ENCODE peak calls at places on chromosomes 4 and X, in five cellular contexts. One of them, this sample, is unnamed.

GRCh38 chr4:128298129-128298758 is 10.6 kb upstream of the PGRMC2 start:
- DNase-seq in heart left ventricle: no peak
- DNase-seq in A549: no peak
- DNase-seq in neural progenitor cell: no peak
- DNase-seq in thoracic aorta: no peak
- DNase-seq in this sample: no peak

GRCh38 chr4:98341309-98341708 is 80.1 kb downstream of the RAP1GDS1 start:
- DNase-seq in heart left ventricle: no peak
- DNase-seq in A549: no peak
- DNase-seq in neural progenitor cell: no peak
- DNase-seq in thoracic aorta: no peak
- DNase-seq in this sample: no peak

GRCh38 chrX:1212532-1212931 is at the start of gene CRLF2:
- DNase-seq in heart left ventricle: no peak
- DNase-seq in A549: peak; percentile 63
- DNase-seq in neural progenitor cell: no peak
- DNase-seq in thoracic aorta: no peak
- DNase-seq in this sample: no peak

GRCh38 chrX:123424546-123424945 is 240.5 kb downstream of the GRIA3 start:
- DNase-seq in heart left ventricle: no peak
- DNase-seq in A549: peak; percentile 5
- DNase-seq in neural progenitor cell: no peak
- DNase-seq in thoracic aorta: no peak
- DNase-seq in this sample: no peak

GRCh38 chrX:123648028-123648810 is 84.6 kb downstream of the THOC2 start:
- DNase-seq in heart left ventricle: no peak
- DNase-seq in A549: peak; percentile 83
- DNase-seq in neural progenitor cell: peak; percentile 71
- DNase-seq in thoracic aorta: no peak
- DNase-seq in this sample: peak; percentile 2

GRCh38 chr4:28868831-28869230 is 1851.3 kb upstream of the PCDH7 start:
- DNase-seq in heart left ventricle: no peak
- DNase-seq in A549: no peak
- DNase-seq in neural progenitor cell: no peak
- DNase-seq in thoracic aorta: no peak
- DNase-seq in this sample: no peak

GRCh38 chr4:115113382-115114106 is at the start of gene NDST4:
- DNase-seq in heart left ventricle: no peak
- DNase-seq in A549: peak; percentile 6
- DNase-seq in neural progenitor cell: peak; percentile 87
- DNase-seq in thoracic aorta: no peak
- DNase-seq in this sample: peak; percentile 93

GRCh38 chr4:108635070-108635655 is 14.8 kb downstream of the RPL34 start:
- DNase-seq in heart left ventricle: no peak
- DNase-seq in A549: no peak
- DNase-seq in neural progenitor cell: no peak
- DNase-seq in thoracic aorta: no peak
- DNase-seq in this sample: no peak

GRCh38 chrX:34653811-34654210 is 3.3 kb downstream of the TMEM47 start:
- DNase-seq in heart left ventricle: no peak
- DNase-seq in A549: no peak
- DNase-seq in neural progenitor cell: peak; percentile 88
- DNase-seq in thoracic aorta: no peak
- DNase-seq in this sample: no peak

GRCh38 chr4:38189445-38189844 is 229.2 kb downstream of the PTTG2 start:
- DNase-seq in heart left ventricle: no peak
- DNase-seq in A549: peak; percentile 74
- DNase-seq in neural progenitor cell: no peak
- DNase-seq in thoracic aorta: peak; percentile 29
- DNase-seq in this sample: no peak

GRCh38 chr4:107654694-107655093 is 65.3 kb downstream of the PAPSS1 start:
- DNase-seq in heart left ventricle: no peak
- DNase-seq in A549: peak; percentile 4
- DNase-seq in neural progenitor cell: peak; percentile 47
- DNase-seq in thoracic aorta: no peak
- DNase-seq in this sample: no peak

GRCh38 chrX:38627683-38628082 is 66.3 kb downstream of the TSPAN7 start:
- DNase-seq in heart left ventricle: no peak
- DNase-seq in A549: peak; percentile 59
- DNase-seq in neural progenitor cell: peak; percentile 50
- DNase-seq in thoracic aorta: no peak
- DNase-seq in this sample: peak; percentile 3

GRCh38 chrX:119475389-119476101 is 7.3 kb downstream of the SLC25A5 start:
- DNase-seq in heart left ventricle: no peak
- DNase-seq in A549: no peak
- DNase-seq in neural progenitor cell: no peak
- DNase-seq in thoracic aorta: no peak
- DNase-seq in this sample: no peak

GRCh38 chr4:128809477-128810330 is at the start of gene JADE1:
- DNase-seq in heart left ventricle: peak; percentile 93
- DNase-seq in A549: peak; percentile 94
- DNase-seq in neural progenitor cell: peak; percentile 96
- DNase-seq in thoracic aorta: peak; percentile 86
- DNase-seq in this sample: peak; percentile 84

GRCh38 chrX:151870603-151871002 is 42.1 kb upstream of the MAGEA4 start:
- DNase-seq in heart left ventricle: no peak
- DNase-seq in A549: peak; percentile 70
- DNase-seq in neural progenitor cell: no peak
- DNase-seq in thoracic aorta: no peak
- DNase-seq in this sample: no peak

GRCh38 chr4:165991325-165992180 is 118.5 kb downstream of the TLL1 start:
- DNase-seq in heart left ventricle: no peak
- DNase-seq in A549: no peak
- DNase-seq in neural progenitor cell: no peak
- DNase-seq in thoracic aorta: no peak
- DNase-seq in this sample: no peak

DNA sequence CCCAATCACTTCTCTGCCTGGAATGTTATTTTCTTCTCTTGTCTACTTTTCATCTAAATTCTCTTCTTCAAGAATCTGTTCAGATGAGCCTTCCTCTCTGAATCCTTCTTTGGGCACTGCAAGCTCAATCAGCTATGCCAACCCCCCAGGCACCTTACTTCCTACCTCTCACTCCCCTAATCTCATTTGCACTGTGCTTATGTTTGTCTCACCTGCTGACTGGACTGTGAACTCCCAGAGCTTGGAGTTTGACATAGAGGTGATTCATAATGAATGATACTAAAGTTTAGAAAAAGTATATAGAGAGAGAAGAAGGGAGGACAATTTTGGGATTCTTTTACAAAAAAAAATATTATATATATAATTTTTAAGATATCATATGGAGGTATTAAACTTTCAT is 36.3 kb downstream of the ANXA10 start:
- DNase-seq in heart left ventricle: no peak
- DNase-seq in A549: no peak
- DNase-seq in neural progenitor cell: no peak
- DNase-seq in thoracic aorta: no peak
- DNase-seq in this sample: no peak
- H3K27ac ChIP-seq in heart left ventricle: no peak overlapping the region
- H3K27ac ChIP-seq in A549: no peak overlapping the region
- H3K27ac ChIP-seq in neural progenitor cell: no peak overlapping the region
- H3K27ac ChIP-seq in thoracic aorta: no peak overlapping the region
- H3K27ac ChIP-seq in this sample: no peak overlapping the region

GRCh38 chr4:24226667-24227066 is 336.8 kb upstream of the PPARGC1A start:
- DNase-seq in heart left ventricle: no peak
- DNase-seq in A549: no peak
- DNase-seq in neural progenitor cell: no peak
- DNase-seq in thoracic aorta: no peak
- DNase-seq in this sample: no peak
- H3K4me3 ChIP-seq in heart left ventricle: no peak overlapping the region
- H3K4me3 ChIP-seq in A549: no peak overlapping the region
- H3K4me3 ChIP-seq in neural progenitor cell: no peak overlapping the region
- H3K4me3 ChIP-seq in thoracic aorta: no peak overlapping the region
- H3K4me3 ChIP-seq in this sample: no peak overlapping the region

GRCh38 chr4:162509333-162509732 is 345.5 kb upstream of the FSTL5 start:
- DNase-seq in heart left ventricle: no peak
- DNase-seq in A549: no peak
- DNase-seq in neural progenitor cell: no peak
- DNase-seq in thoracic aorta: no peak
- DNase-seq in this sample: no peak

GRCh38 chr4:162510937-162511336 is 347.1 kb upstream of the FSTL5 start:
- DNase-seq in heart left ventricle: no peak
- DNase-seq in A549: no peak
- DNase-seq in neural progenitor cell: no peak
- DNase-seq in thoracic aorta: no peak
- DNase-seq in this sample: no peak

GRCh38 chr4:162506253-162506652 is 342.5 kb upstream of the FSTL5 start:
- DNase-seq in heart left ventricle: no peak
- DNase-seq in A549: no peak
- DNase-seq in neural progenitor cell: no peak
- DNase-seq in thoracic aorta: no peak
- DNase-seq in this sample: no peak

GRCh38 chr4:162510115-162510514 is 346.3 kb upstream of the FSTL5 start:
- DNase-seq in heart left ventricle: no peak
- DNase-seq in A549: no peak
- DNase-seq in neural progenitor cell: peak; percentile 19
- DNase-seq in thoracic aorta: no peak
- DNase-seq in this sample: no peak
- H3K27ac ChIP-seq in heart left ventricle: no peak overlapping the region
- H3K27ac ChIP-seq in A549: no peak overlapping the region
- H3K27ac ChIP-seq in neural progenitor cell: no peak overlapping the region
- H3K27ac ChIP-seq in thoracic aorta: no peak overlapping the region
- H3K27ac ChIP-seq in this sample: no peak overlapping the region

DNA sequence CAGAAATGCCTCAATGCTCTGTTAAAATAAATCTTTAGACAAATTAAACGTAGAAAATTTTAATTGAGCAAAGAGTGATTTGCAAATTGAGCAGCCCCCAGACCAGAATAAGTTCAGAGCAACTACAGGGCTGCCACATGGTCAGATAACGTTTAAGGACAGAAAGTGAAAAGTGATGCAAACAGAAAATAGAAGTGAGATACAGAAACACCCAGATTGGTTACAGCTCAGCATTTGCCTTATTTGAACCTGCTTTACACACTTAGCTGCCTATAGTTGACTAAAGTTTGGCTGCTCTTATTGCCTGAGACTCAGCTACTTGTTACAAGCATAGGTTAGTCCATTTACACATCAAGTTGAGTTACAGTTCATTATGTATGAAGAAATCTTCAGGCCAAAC is 1800.8 kb upstream of the PCDH10 start:
- DNase-seq in heart left ventricle: no peak
- DNase-seq in A549: no peak
- DNase-seq in neural progenitor cell: no peak
- DNase-seq in thoracic aorta: no peak
- DNase-seq in this sample: no peak
- H3K4me3 ChIP-seq in heart left ventricle: no peak overlapping the region
- H3K4me3 ChIP-seq in A549: no peak overlapping the region
- H3K4me3 ChIP-seq in neural progenitor cell: no peak overlapping the region
- H3K4me3 ChIP-seq in thoracic aorta: no peak overlapping the region
- H3K4me3 ChIP-seq in this sample: no peak overlapping the region

GRCh38 chrX:3713225-3713936 is at the start of gene PRKX:
- DNase-seq in heart left ventricle: peak; percentile 74
- DNase-seq in A549: peak; percentile 61
- DNase-seq in neural progenitor cell: peak; percentile 76
- DNase-seq in thoracic aorta: no peak
- DNase-seq in this sample: no peak

GRCh38 chrX:3715921-3716320 is 2.5 kb upstream of the PRKX start:
- DNase-seq in heart left ventricle: no peak
- DNase-seq in A549: no peak
- DNase-seq in neural progenitor cell: no peak
- DNase-seq in thoracic aorta: no peak
- DNase-seq in this sample: no peak

GRCh38 chrX:3712870-3713224 is 602 bp downstream of the PRKX start:
- DNase-seq in heart left ventricle: peak; percentile 62
- DNase-seq in A549: no peak
- DNase-seq in neural progenitor cell: no peak
- DNase-seq in thoracic aorta: no peak
- DNase-seq in this sample: no peak

GRCh38 chrX:3712080-3712869 is 1.2 kb downstream of the PRKX start:
- DNase-seq in heart left ventricle: no peak
- DNase-seq in A549: no peak
- DNase-seq in neural progenitor cell: peak; percentile 12
- DNase-seq in thoracic aorta: no peak
- DNase-seq in this sample: no peak

DNA sequence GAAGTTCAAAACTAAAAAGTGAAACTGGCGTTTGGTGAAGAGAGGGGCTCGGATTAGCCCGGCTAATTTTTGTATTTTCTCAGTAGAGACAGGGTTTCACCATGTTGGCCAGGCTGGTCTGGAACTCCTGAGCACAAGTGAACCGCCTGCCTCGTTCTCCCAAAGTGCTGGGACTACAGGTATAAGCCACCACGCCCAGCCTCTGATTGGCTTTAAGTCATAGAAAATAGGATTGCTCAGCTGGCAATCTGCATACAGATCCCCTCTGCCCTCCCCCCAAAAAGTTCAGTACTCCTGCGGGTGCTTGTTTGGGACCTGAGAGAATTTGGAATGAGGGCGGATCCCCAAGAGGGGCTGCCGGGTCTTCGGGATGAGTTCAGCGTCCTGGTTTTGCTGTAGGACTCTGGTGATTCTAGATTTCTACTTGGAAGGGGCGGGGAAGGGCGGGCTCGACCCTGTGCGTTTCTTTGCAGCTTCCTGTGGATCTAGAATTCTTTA is 537 bp upstream of the PRKX start:
- DNase-seq in heart left ventricle: no peak
- DNase-seq in A549: no peak
- DNase-seq in neural progenitor cell: peak; percentile 20
- DNase-seq in thoracic aorta: no peak
- DNase-seq in this sample: no peak
- H3K27ac ChIP-seq in heart left ventricle: peak overlapping the region; percentile 80
- H3K27ac ChIP-seq in A549: peak overlapping the region; percentile 87
- H3K27ac ChIP-seq in neural progenitor cell: no peak overlapping the region
- H3K27ac ChIP-seq in thoracic aorta: no peak overlapping the region
- H3K27ac ChIP-seq in this sample: no peak overlapping the region

DNA sequence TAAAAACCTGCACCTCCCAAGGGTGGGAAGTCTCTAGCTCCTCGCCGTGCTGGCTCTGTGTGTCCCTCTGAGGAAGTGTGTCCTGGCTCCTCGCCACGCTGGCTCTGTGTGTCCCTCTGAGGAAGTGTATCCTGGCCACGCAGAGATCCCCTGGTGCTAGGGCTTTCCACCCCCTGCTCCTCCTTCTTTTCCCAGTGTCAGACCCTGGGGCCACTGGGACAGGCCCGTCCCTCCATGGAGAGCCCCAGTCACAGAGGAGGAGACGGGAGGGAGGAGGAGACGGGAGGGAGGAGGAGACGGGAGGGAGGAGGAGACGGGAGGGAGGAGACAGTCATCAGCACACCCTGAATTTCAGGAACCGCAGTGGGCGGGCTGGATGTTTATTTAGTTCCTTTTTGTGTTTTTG is 53.8 kb upstream of the HGFAC start:
- DNase-seq in heart left ventricle: peak; percentile 93
- DNase-seq in A549: no peak
- DNase-seq in neural progenitor cell: no peak
- DNase-seq in thoracic aorta: peak; percentile 62
- DNase-seq in this sample: no peak
- H3K4me3 ChIP-seq in heart left ventricle: peak overlapping the region; percentile 40
- H3K4me3 ChIP-seq in A549: no peak overlapping the region
- H3K4me3 ChIP-seq in neural progenitor cell: no peak overlapping the region
- H3K4me3 ChIP-seq in thoracic aorta: peak overlapping the region; percentile 57
- H3K4me3 ChIP-seq in this sample: peak overlapping the region; percentile 74

GRCh38 chr4:153347117-153347516 is 2.6 kb downstream of the MND1 start:
- DNase-seq in heart left ventricle: no peak
- DNase-seq in A549: no peak
- DNase-seq in neural progenitor cell: no peak
- DNase-seq in thoracic aorta: no peak
- DNase-seq in this sample: no peak
- H3K27ac ChIP-seq in heart left ventricle: no peak overlapping the region
- H3K27ac ChIP-seq in A549: no peak overlapping the region
- H3K27ac ChIP-seq in neural progenitor cell: no peak overlapping the region
- H3K27ac ChIP-seq in thoracic aorta: no peak overlapping the region
- H3K27ac ChIP-seq in this sample: no peak overlapping the region